ENCODE peak calls at places on chromosomes 7 and 10, in nine cellular contexts. T is Panc1; X is HL-60; Q is foreskin fibroblast; I is brain microvascular endothelial cell; F is vagina; C is omental fat pad; M is adrenal gland; G is CD8-positive, alpha-beta T cell. H is an unnamed sample.

GRCh38 chr7:27112960-27113949 is 10.8 kb upstream of the HOXA2 start:
- DNase-seq in M (peak), X (no peak), I (no peak), F (no peak), Q (peak), C (no peak), G (no peak), T (no peak), H (no peak)

GRCh38 chr10:24277277-24277676 is 68.3 kb downstream of the KIAA1217 start:
- DNase-seq in T (no peak), G (no peak), F (no peak), X (no peak), Q (no peak), C (no peak), I (no peak), M (no peak), H (no peak)

GRCh38 chr10:52215745-52216361 is 98.2 kb upstream of the DKK1 start:
- DNase-seq in F (no peak), T (peak), I (peak), G (peak), M (peak), C (no peak), X (peak), Q (peak), H (peak)

GRCh38 chr10:83965473-83965872 is 173.8 kb upstream of the GHITM start:
- DNase-seq in I (no peak), C (no peak), Q (no peak), T (no peak), G (no peak), M (no peak), F (no peak), X (no peak), H (no peak)

GRCh38 chr7:106421181-106421762 is 136.5 kb upstream of the NAMPT start:
- DNase-seq in I (peak), C (peak), X (peak), M (peak), T (no peak), G (no peak), F (no peak), Q (peak), H (peak)

GRCh38 chr7:80420876-80421275 is 91.0 kb downstream of the GNAT3 start:
- DNase-seq in C (no peak), Q (no peak), T (no peak), X (no peak), I (no peak), F (no peak), G (no peak), M (no peak), H (no peak)

GRCh38 chr10:1185911-1186692 is 129.9 kb downstream of the WDR37 start:
- DNase-seq in M (no peak), G (no peak), T (no peak), I (no peak), C (no peak), F (no peak), X (no peak), Q (no peak), H (no peak)

GRCh38 chr10:132614431-132615341 is 77.1 kb downstream of the INPP5A start:
- DNase-seq in G (no peak), X (no peak), F (no peak), M (no peak), C (no peak), I (no peak), T (no peak), Q (no peak), H (no peak)

GRCh38 chr10:49300140-49300974 is 1.4 kb downstream of the C10orf71 start:
- DNase-seq in T (no peak), M (no peak), Q (peak), I (no peak), C (no peak), F (no peak), G (no peak), X (no peak), H (no peak)

GRCh38 chr10:59354434-59354833 is 7.9 kb downstream of the FAM13C start:
- DNase-seq in I (no peak), C (no peak), F (no peak), T (no peak), M (no peak), G (no peak), Q (no peak), X (no peak), H (no peak)

DNA sequence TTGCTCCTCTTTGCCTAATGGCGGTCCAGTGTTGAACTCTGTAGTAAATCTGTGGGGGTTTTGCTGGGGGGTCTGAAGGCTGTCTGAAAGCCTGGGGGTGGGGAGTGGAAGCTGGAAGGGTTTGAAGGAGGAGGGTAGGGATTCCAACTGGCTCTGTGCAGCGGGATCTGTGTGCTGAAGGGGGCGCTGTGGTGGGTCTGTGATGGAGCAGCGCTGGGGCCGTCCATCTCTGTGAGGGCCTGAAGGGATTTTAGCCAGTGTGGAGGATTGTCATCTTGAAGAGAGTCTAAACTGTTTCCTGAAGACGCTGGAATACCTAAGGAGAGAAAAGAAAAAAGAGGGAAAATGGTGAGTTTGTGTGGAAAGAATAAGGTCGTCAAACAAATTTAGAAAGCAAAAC is 129.2 kb downstream of the STRA8 start:
- DNase-seq in F (no peak), Q (no peak), M (no peak), T (no peak), I (no peak), C (no peak), G (no peak), X (no peak), H (no peak)
- TF ChIP-seq CTCF in F (no peak), Q (no peak), M (no peak), T (peak), I (peak), C (no peak), G (no peak), X (no peak), H (no peak)

DNA sequence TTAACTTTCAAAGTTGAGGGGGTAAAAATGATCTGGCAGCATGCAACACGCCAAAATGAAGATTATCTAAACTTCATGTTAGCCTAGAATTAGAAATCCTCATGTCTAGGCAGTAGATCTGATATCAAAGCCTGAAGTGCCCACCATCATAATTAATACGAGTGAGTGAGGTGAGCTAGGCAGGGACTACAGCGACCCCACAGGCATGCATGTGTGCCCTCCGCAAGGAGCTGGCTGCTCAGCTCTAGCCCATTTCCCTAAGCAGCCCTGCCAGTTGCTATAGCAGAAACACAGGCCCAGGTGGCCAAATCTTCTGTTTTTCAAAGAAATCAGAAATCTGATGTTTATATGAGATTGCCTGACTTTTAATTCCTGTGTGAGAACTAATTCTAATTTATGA is 93.1 kb upstream of the IFRD1 start:
- DNase-seq in Q (no peak), G (no peak), C (no peak), M (no peak), I (no peak), F (no peak), X (no peak), T (no peak), H (no peak)
- TF ChIP-seq CTCF in Q (no peak), G (no peak), C (no peak), M (no peak), I (no peak), F (no peak), X (no peak), T (no peak), H (no peak)

GRCh38 chr10:125786547-125786946 is 10.9 kb upstream of the MMP21 start:
- DNase-seq in G (no peak), C (no peak), X (no peak), M (no peak), I (no peak), T (no peak), F (no peak), Q (no peak), H (peak)
- TF ChIP-seq CTCF in G (no peak), C (no peak), X (no peak), M (no peak), I (no peak), T (no peak), F (no peak), Q (no peak), H (no peak)

GRCh38 chr10:20855398-20856038 is 41.6 kb downstream of the NEBL start:
- DNase-seq in F (no peak), T (no peak), X (no peak), Q (peak), M (no peak), G (no peak), I (no peak), C (no peak), H (no peak)
- TF ChIP-seq CTCF in F (peak), T (peak), X (no peak), Q (no peak), M (peak), G (no peak), I (peak), C (no peak), H (no peak)

GRCh38 chr10:46285966-46286620 is 704 bp upstream of the ANTXRL start:
- DNase-seq in F (no peak), T (no peak), M (no peak), X (no peak), C (no peak), G (no peak), I (no peak), Q (no peak), H (no peak)

GRCh38 chr10:46283945-46284285 is 2.9 kb upstream of the ANTXRL start:
- DNase-seq in C (no peak), T (no peak), F (no peak), M (no peak), X (no peak), Q (no peak), I (no peak), G (no peak), H (no peak)

GRCh38 chr10:46283217-46283944 is 3.4 kb upstream of the ANTXRL start:
- DNase-seq in X (no peak), I (no peak), C (no peak), M (no peak), F (peak), Q (no peak), T (no peak), G (no peak), H (no peak)

GRCh38 chr10:46285300-46285699 is 1.5 kb upstream of the ANTXRL start:
- DNase-seq in Q (no peak), I (no peak), X (no peak), T (no peak), G (no peak), M (no peak), F (no peak), C (no peak), H (no peak)

DNA sequence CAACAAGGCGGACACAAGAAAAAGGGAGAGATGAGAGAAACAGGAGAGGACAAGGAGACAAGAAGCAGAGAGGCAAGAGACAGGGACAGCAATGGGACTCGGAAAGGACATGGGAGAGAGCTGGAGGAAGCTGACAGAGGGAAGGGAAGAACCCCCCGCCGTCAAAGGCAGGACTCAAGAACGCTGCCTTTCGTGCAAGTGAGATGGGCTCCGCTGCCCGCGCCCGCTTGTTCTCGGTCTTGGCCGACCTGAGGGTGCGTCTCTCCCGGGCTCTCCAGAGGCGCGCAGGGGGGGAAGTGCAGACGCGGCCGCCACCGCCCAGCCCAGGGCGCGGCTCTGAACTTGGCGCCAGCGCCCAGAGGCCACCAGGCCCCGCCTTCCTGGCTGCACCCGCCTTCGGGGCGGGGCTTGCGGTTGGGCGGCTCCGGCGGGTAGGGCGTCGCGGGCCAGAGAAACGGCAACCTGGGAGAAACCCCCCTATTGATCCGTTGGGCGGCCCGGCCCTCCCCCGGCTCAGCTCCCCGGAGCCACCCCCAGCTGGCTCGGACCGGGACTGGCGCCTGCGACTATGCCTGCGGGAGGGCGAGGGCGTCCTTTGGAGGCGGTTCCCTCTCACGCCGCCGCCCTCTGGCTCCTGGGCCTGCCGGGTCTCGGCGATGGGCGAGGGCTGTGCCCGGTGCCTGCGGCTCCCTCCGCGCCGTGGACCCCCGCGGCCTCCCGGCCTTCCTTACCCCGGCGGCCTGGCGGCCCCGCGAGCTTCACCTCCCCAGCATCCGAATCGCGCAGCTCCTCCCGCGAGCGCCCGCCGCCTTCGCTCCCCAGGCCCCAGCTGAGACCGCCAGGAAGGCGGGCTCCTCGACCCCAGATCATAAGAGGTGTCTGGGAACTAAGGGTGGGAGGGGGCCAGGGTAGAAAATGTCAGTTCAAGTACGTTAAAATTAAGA is 2.2 kb upstream of the ANTXRL start:
- DNase-seq in T (no peak), I (peak), M (peak), Q (peak), F (no peak), X (peak), G (peak), C (peak), H (peak)
- TF ChIP-seq CTCF in T (no peak), I (no peak), M (no peak), Q (no peak), F (no peak), X (no peak), G (no peak), C (no peak), H (no peak)

DNA sequence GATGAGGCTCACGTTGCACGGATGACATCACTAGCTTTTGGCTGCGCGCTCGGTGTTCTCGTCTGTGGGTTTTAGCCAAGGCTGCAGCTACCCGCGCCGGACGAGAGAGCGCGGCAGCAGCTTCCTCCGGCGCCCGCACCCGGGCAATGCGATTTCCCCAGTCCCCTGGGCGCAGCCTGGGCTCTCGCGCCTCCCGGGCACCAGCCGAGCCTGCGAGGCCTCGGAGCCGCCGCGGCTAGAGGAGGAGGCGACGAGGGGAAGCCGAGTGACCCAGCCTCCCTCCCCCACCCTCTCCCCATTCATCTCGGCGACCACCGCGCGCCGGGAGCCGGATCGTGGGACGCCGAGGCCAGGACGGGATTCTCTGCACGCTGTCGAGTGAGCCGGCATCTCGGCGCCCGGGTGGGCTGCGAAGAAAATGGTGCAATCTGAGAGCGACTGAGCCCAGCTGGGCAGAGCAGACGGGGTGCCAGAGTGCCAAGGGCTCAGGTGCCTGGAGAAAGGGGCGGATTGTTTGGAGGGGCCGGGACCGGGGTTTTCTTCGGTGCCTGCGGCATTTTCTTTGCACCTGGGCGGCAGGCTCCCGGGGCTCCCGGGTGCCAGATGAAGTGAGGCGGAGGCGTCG is 1.2 kb upstream of the TMEM178B start:
- DNase-seq in T (no peak), F (peak), C (no peak), M (peak), X (peak), I (peak), G (no peak), Q (peak), H (no peak)
- TF ChIP-seq CTCF in T (no peak), F (no peak), C (no peak), M (no peak), X (no peak), I (peak), G (no peak), Q (no peak), H (no peak)

H was measured in lower leg skin.